ENCODE peak calls at places on chromosomes 3 and 15, in ten cellular contexts. One of them, this sample, is unnamed.

GRCh38 chr3:117150628-117151027 is 441.0 kb downstream of the TUSC7 start:
- DNase-seq in hypothalamus: no peak
- DNase-seq in stimulated activated CD8-positive, alpha-beta memory T cell treated with anti-CD3 and anti-CD28 coated beads, Interleukin-4, amount 100 ng/mL, for 4 hours: no peak
- DNase-seq in SK-N-SH: no peak
- DNase-seq in non-pigmented ciliary epithelial cell: no peak
- DNase-seq in NCI-H69: no peak
- DNase-seq in RPMI7951: no peak
- DNase-seq in iris pigment epithelial cell: no peak
- DNase-seq in A549: peak
- DNase-seq in upper lobe of right lung: no peak
- DNase-seq in this sample: no peak

GRCh38 chr15:60299452-60300047 is 98.2 kb downstream of the ANXA2 start:
- DNase-seq in hypothalamus: peak
- DNase-seq in stimulated activated CD8-positive, alpha-beta memory T cell treated with anti-CD3 and anti-CD28 coated beads, Interleukin-4, amount 100 ng/mL, for 4 hours: no peak
- DNase-seq in SK-N-SH: peak
- DNase-seq in non-pigmented ciliary epithelial cell: no peak
- DNase-seq in NCI-H69: peak
- DNase-seq in RPMI7951: peak
- DNase-seq in iris pigment epithelial cell: no peak
- DNase-seq in A549: no peak
- DNase-seq in upper lobe of right lung: no peak
- DNase-seq in this sample: no peak

GRCh38 chr3:187017511-187018230 is 87.3 kb downstream of the ST6GAL1 start:
- DNase-seq in hypothalamus: no peak
- DNase-seq in stimulated activated CD8-positive, alpha-beta memory T cell treated with anti-CD3 and anti-CD28 coated beads, Interleukin-4, amount 100 ng/mL, for 4 hours: no peak
- DNase-seq in SK-N-SH: no peak
- DNase-seq in non-pigmented ciliary epithelial cell: no peak
- DNase-seq in NCI-H69: no peak
- DNase-seq in RPMI7951: no peak
- DNase-seq in iris pigment epithelial cell: no peak
- DNase-seq in A549: no peak
- DNase-seq in upper lobe of right lung: no peak
- DNase-seq in this sample: no peak

GRCh38 chr3:126543457-126544090 is 15.2 kb downstream of the C3orf22 start:
- DNase-seq in hypothalamus: no peak
- DNase-seq in stimulated activated CD8-positive, alpha-beta memory T cell treated with anti-CD3 and anti-CD28 coated beads, Interleukin-4, amount 100 ng/mL, for 4 hours: no peak
- DNase-seq in SK-N-SH: peak
- DNase-seq in non-pigmented ciliary epithelial cell: no peak
- DNase-seq in NCI-H69: no peak
- DNase-seq in RPMI7951: no peak
- DNase-seq in iris pigment epithelial cell: no peak
- DNase-seq in A549: no peak
- DNase-seq in upper lobe of right lung: peak
- DNase-seq in this sample: no peak

GRCh38 chr3:14989943-14990753 is 42.8 kb downstream of the NR2C2 start:
- DNase-seq in hypothalamus: no peak
- DNase-seq in stimulated activated CD8-positive, alpha-beta memory T cell treated with anti-CD3 and anti-CD28 coated beads, Interleukin-4, amount 100 ng/mL, for 4 hours: no peak
- DNase-seq in SK-N-SH: peak
- DNase-seq in non-pigmented ciliary epithelial cell: no peak
- DNase-seq in NCI-H69: peak
- DNase-seq in RPMI7951: no peak
- DNase-seq in iris pigment epithelial cell: peak
- DNase-seq in A549: peak
- DNase-seq in upper lobe of right lung: no peak
- DNase-seq in this sample: no peak

GRCh38 chr3:150105886-150106612 is 135.4 kb upstream of the PFN2 start:
- DNase-seq in hypothalamus: no peak
- DNase-seq in stimulated activated CD8-positive, alpha-beta memory T cell treated with anti-CD3 and anti-CD28 coated beads, Interleukin-4, amount 100 ng/mL, for 4 hours: no peak
- DNase-seq in SK-N-SH: no peak
- DNase-seq in non-pigmented ciliary epithelial cell: no peak
- DNase-seq in NCI-H69: no peak
- DNase-seq in RPMI7951: peak
- DNase-seq in iris pigment epithelial cell: no peak
- DNase-seq in A549: no peak
- DNase-seq in upper lobe of right lung: no peak
- DNase-seq in this sample: no peak

GRCh38 chr3:170741756-170742530 is 128.1 kb downstream of the RPL22L1 start:
- DNase-seq in hypothalamus: no peak
- DNase-seq in stimulated activated CD8-positive, alpha-beta memory T cell treated with anti-CD3 and anti-CD28 coated beads, Interleukin-4, amount 100 ng/mL, for 4 hours: no peak
- DNase-seq in SK-N-SH: no peak
- DNase-seq in non-pigmented ciliary epithelial cell: no peak
- DNase-seq in NCI-H69: no peak
- DNase-seq in RPMI7951: peak
- DNase-seq in iris pigment epithelial cell: no peak
- DNase-seq in A549: no peak
- DNase-seq in upper lobe of right lung: no peak
- DNase-seq in this sample: no peak

GRCh38 chr3:69568458-69568857 is 170.8 kb upstream of the MITF start:
- DNase-seq in hypothalamus: no peak
- DNase-seq in stimulated activated CD8-positive, alpha-beta memory T cell treated with anti-CD3 and anti-CD28 coated beads, Interleukin-4, amount 100 ng/mL, for 4 hours: no peak
- DNase-seq in SK-N-SH: no peak
- DNase-seq in non-pigmented ciliary epithelial cell: no peak
- DNase-seq in NCI-H69: no peak
- DNase-seq in RPMI7951: peak
- DNase-seq in iris pigment epithelial cell: peak
- DNase-seq in A549: no peak
- DNase-seq in upper lobe of right lung: no peak
- DNase-seq in this sample: no peak

GRCh38 chr3:89697321-89697916 is 590.0 kb downstream of the EPHA3 start:
- DNase-seq in hypothalamus: no peak
- DNase-seq in stimulated activated CD8-positive, alpha-beta memory T cell treated with anti-CD3 and anti-CD28 coated beads, Interleukin-4, amount 100 ng/mL, for 4 hours: no peak
- DNase-seq in SK-N-SH: no peak
- DNase-seq in non-pigmented ciliary epithelial cell: no peak
- DNase-seq in NCI-H69: peak
- DNase-seq in RPMI7951: no peak
- DNase-seq in iris pigment epithelial cell: no peak
- DNase-seq in A549: no peak
- DNase-seq in upper lobe of right lung: no peak
- DNase-seq in this sample: no peak

GRCh38 chr3:120497813-120498212 is 47.0 kb upstream of the FSTL1 start:
- DNase-seq in hypothalamus: no peak
- DNase-seq in stimulated activated CD8-positive, alpha-beta memory T cell treated with anti-CD3 and anti-CD28 coated beads, Interleukin-4, amount 100 ng/mL, for 4 hours: no peak
- DNase-seq in SK-N-SH: no peak
- DNase-seq in non-pigmented ciliary epithelial cell: no peak
- DNase-seq in NCI-H69: no peak
- DNase-seq in RPMI7951: no peak
- DNase-seq in iris pigment epithelial cell: peak
- DNase-seq in A549: no peak
- DNase-seq in upper lobe of right lung: no peak
- DNase-seq in this sample: no peak

This sample was measured in amniotic stem cell.